ENCODE peak calls at places on chromosomes 12 and 14, in nine cellular contexts. One of them, this sample, is unnamed.

GRCh38 chr12:1851126-1851791 is 30.9 kb downstream of the LRTM2 start:
- DNase-seq in activated T-cell treated with anti-CD3 and anti-CD28 coated beads, Interleukin-2, amount 50 U/mL, for 48 hours: no peak
- DNase-seq in sciatic nerve: no peak
- DNase-seq in type B pancreatic cell: no peak
- DNase-seq in GM18507: no peak
- DNase-seq in HS-5: peak
- DNase-seq in M059J: peak
- DNase-seq in naive thymus-derived CD4-positive, alpha-beta T cell: no peak
- DNase-seq in AG08396: no peak
- DNase-seq in this sample: no peak

GRCh38 chr12:23795494-23795893 is 154.0 kb downstream of the SOX5 start:
- DNase-seq in activated T-cell treated with anti-CD3 and anti-CD28 coated beads, Interleukin-2, amount 50 U/mL, for 48 hours: no peak
- DNase-seq in GM18507: no peak
- DNase-seq in AG08396: no peak
- DNase-seq in sciatic nerve: no peak
- DNase-seq in naive thymus-derived CD4-positive, alpha-beta T cell: no peak
- DNase-seq in M059J: no peak
- DNase-seq in type B pancreatic cell: no peak
- DNase-seq in HS-5: no peak
- DNase-seq in this sample: no peak

GRCh38 chr12:54220092-54220557 is 31.3 kb upstream of the SMUG1 start:
- DNase-seq in sciatic nerve: peak
- DNase-seq in AG08396: peak
- DNase-seq in activated T-cell treated with anti-CD3 and anti-CD28 coated beads, Interleukin-2, amount 50 U/mL, for 48 hours: peak
- DNase-seq in naive thymus-derived CD4-positive, alpha-beta T cell: peak
- DNase-seq in GM18507: no peak
- DNase-seq in type B pancreatic cell: no peak
- DNase-seq in HS-5: no peak
- DNase-seq in M059J: peak
- DNase-seq in this sample: peak

GRCh38 chr14:61126083-61126962 is 145.3 kb downstream of the SLC38A6 start:
- DNase-seq in M059J: no peak
- DNase-seq in activated T-cell treated with anti-CD3 and anti-CD28 coated beads, Interleukin-2, amount 50 U/mL, for 48 hours: no peak
- DNase-seq in GM18507: no peak
- DNase-seq in HS-5: no peak
- DNase-seq in type B pancreatic cell: peak
- DNase-seq in naive thymus-derived CD4-positive, alpha-beta T cell: no peak
- DNase-seq in AG08396: no peak
- DNase-seq in sciatic nerve: no peak
- DNase-seq in this sample: no peak

GRCh38 chr12:88325076-88325827 is 183.1 kb downstream of the TMTC3 start:
- DNase-seq in GM18507: no peak
- DNase-seq in type B pancreatic cell: no peak
- DNase-seq in activated T-cell treated with anti-CD3 and anti-CD28 coated beads, Interleukin-2, amount 50 U/mL, for 48 hours: no peak
- DNase-seq in HS-5: peak
- DNase-seq in M059J: peak
- DNase-seq in naive thymus-derived CD4-positive, alpha-beta T cell: no peak
- DNase-seq in sciatic nerve: no peak
- DNase-seq in AG08396: peak
- DNase-seq in this sample: no peak

GRCh38 chr14:68544150-68544892 is 248.5 kb downstream of the ZFP36L1 start:
- DNase-seq in HS-5: peak
- DNase-seq in type B pancreatic cell: no peak
- DNase-seq in naive thymus-derived CD4-positive, alpha-beta T cell: no peak
- DNase-seq in sciatic nerve: peak
- DNase-seq in activated T-cell treated with anti-CD3 and anti-CD28 coated beads, Interleukin-2, amount 50 U/mL, for 48 hours: no peak
- DNase-seq in GM18507: no peak
- DNase-seq in AG08396: peak
- DNase-seq in M059J: peak
- DNase-seq in this sample: peak

GRCh38 chr14:77004711-77005460 is 23.6 kb downstream of the IRF2BPL start:
- DNase-seq in naive thymus-derived CD4-positive, alpha-beta T cell: no peak
- DNase-seq in activated T-cell treated with anti-CD3 and anti-CD28 coated beads, Interleukin-2, amount 50 U/mL, for 48 hours: no peak
- DNase-seq in M059J: peak
- DNase-seq in HS-5: no peak
- DNase-seq in type B pancreatic cell: no peak
- DNase-seq in AG08396: no peak
- DNase-seq in sciatic nerve: no peak
- DNase-seq in GM18507: no peak
- DNase-seq in this sample: no peak

GRCh38 chr12:116797885-116798284 is 59.8 kb downstream of the RNFT2 start:
- DNase-seq in AG08396: no peak
- DNase-seq in activated T-cell treated with anti-CD3 and anti-CD28 coated beads, Interleukin-2, amount 50 U/mL, for 48 hours: no peak
- DNase-seq in HS-5: no peak
- DNase-seq in sciatic nerve: no peak
- DNase-seq in naive thymus-derived CD4-positive, alpha-beta T cell: no peak
- DNase-seq in type B pancreatic cell: no peak
- DNase-seq in M059J: no peak
- DNase-seq in GM18507: no peak
- DNase-seq in this sample: no peak

GRCh38 chr12:69239286-69239921 is at the start of gene CPSF6:
- DNase-seq in M059J: peak
- DNase-seq in naive thymus-derived CD4-positive, alpha-beta T cell: peak
- DNase-seq in GM18507: peak
- DNase-seq in HS-5: peak
- DNase-seq in sciatic nerve: peak
- DNase-seq in type B pancreatic cell: peak
- DNase-seq in activated T-cell treated with anti-CD3 and anti-CD28 coated beads, Interleukin-2, amount 50 U/mL, for 48 hours: peak
- DNase-seq in AG08396: peak
- DNase-seq in this sample: peak

GRCh38 chr12:3998968-3999792 is 126.0 kb upstream of the PARP11 start:
- DNase-seq in GM18507: no peak
- DNase-seq in activated T-cell treated with anti-CD3 and anti-CD28 coated beads, Interleukin-2, amount 50 U/mL, for 48 hours: no peak
- DNase-seq in M059J: peak
- DNase-seq in sciatic nerve: no peak
- DNase-seq in type B pancreatic cell: no peak
- DNase-seq in naive thymus-derived CD4-positive, alpha-beta T cell: peak
- DNase-seq in HS-5: no peak
- DNase-seq in AG08396: no peak
- DNase-seq in this sample: no peak

GRCh38 chr14:25049127-25049558 is 804 bp downstream of the STXBP6 start:
- DNase-seq in type B pancreatic cell: no peak
- DNase-seq in HS-5: peak
- DNase-seq in M059J: no peak
- DNase-seq in activated T-cell treated with anti-CD3 and anti-CD28 coated beads, Interleukin-2, amount 50 U/mL, for 48 hours: no peak
- DNase-seq in GM18507: no peak
- DNase-seq in AG08396: no peak
- DNase-seq in sciatic nerve: peak
- DNase-seq in naive thymus-derived CD4-positive, alpha-beta T cell: no peak
- DNase-seq in this sample: no peak

GRCh38 chr12:57085999-57086950 is 2.6 kb upstream of the NAB2 start:
- DNase-seq in AG08396: peak
- DNase-seq in sciatic nerve: peak
- DNase-seq in HS-5: peak
- DNase-seq in M059J: peak
- DNase-seq in activated T-cell treated with anti-CD3 and anti-CD28 coated beads, Interleukin-2, amount 50 U/mL, for 48 hours: peak
- DNase-seq in GM18507: no peak
- DNase-seq in naive thymus-derived CD4-positive, alpha-beta T cell: peak
- DNase-seq in type B pancreatic cell: peak
- DNase-seq in this sample: peak

GRCh38 chr12:100213016-100213891 is 12.6 kb downstream of the ACTR6 start:
- DNase-seq in M059J: no peak
- DNase-seq in sciatic nerve: no peak
- DNase-seq in HS-5: no peak
- DNase-seq in GM18507: no peak
- DNase-seq in activated T-cell treated with anti-CD3 and anti-CD28 coated beads, Interleukin-2, amount 50 U/mL, for 48 hours: no peak
- DNase-seq in type B pancreatic cell: no peak
- DNase-seq in naive thymus-derived CD4-positive, alpha-beta T cell: no peak
- DNase-seq in AG08396: no peak
- DNase-seq in this sample: no peak

GRCh38 chr14:98886982-98887381 is 385.0 kb downstream of the BCL11B start:
- DNase-seq in type B pancreatic cell: no peak
- DNase-seq in sciatic nerve: no peak
- DNase-seq in activated T-cell treated with anti-CD3 and anti-CD28 coated beads, Interleukin-2, amount 50 U/mL, for 48 hours: no peak
- DNase-seq in HS-5: no peak
- DNase-seq in AG08396: no peak
- DNase-seq in GM18507: no peak
- DNase-seq in naive thymus-derived CD4-positive, alpha-beta T cell: no peak
- DNase-seq in M059J: no peak
- DNase-seq in this sample: no peak

GRCh38 chr12:112270673-112271072 is 111.6 kb downstream of the HECTD4 start:
- DNase-seq in activated T-cell treated with anti-CD3 and anti-CD28 coated beads, Interleukin-2, amount 50 U/mL, for 48 hours: no peak
- DNase-seq in type B pancreatic cell: no peak
- DNase-seq in M059J: no peak
- DNase-seq in HS-5: no peak
- DNase-seq in AG08396: no peak
- DNase-seq in GM18507: no peak
- DNase-seq in sciatic nerve: no peak
- DNase-seq in naive thymus-derived CD4-positive, alpha-beta T cell: no peak
- DNase-seq in this sample: no peak

GRCh38 chr12:53676715-53677611 is 1.1 kb upstream of the ATP5MC2 start:
- DNase-seq in AG08396: peak
- DNase-seq in GM18507: no peak
- DNase-seq in type B pancreatic cell: no peak
- DNase-seq in sciatic nerve: peak
- DNase-seq in HS-5: no peak
- DNase-seq in M059J: no peak
- DNase-seq in activated T-cell treated with anti-CD3 and anti-CD28 coated beads, Interleukin-2, amount 50 U/mL, for 48 hours: peak
- DNase-seq in naive thymus-derived CD4-positive, alpha-beta T cell: no peak
- DNase-seq in this sample: peak

GRCh38 chr14:77903233-77903632 is 103.3 kb downstream of the ADCK1 start:
- DNase-seq in naive thymus-derived CD4-positive, alpha-beta T cell: no peak
- DNase-seq in M059J: no peak
- DNase-seq in type B pancreatic cell: no peak
- DNase-seq in sciatic nerve: no peak
- DNase-seq in HS-5: no peak
- DNase-seq in AG08396: no peak
- DNase-seq in activated T-cell treated with anti-CD3 and anti-CD28 coated beads, Interleukin-2, amount 50 U/mL, for 48 hours: no peak
- DNase-seq in GM18507: no peak
- DNase-seq in this sample: no peak

GRCh38 chr14:89374908-89375307 is 42.1 kb downstream of the FOXN3 start:
- DNase-seq in AG08396: no peak
- DNase-seq in M059J: no peak
- DNase-seq in HS-5: no peak
- DNase-seq in GM18507: no peak
- DNase-seq in sciatic nerve: no peak
- DNase-seq in type B pancreatic cell: no peak
- DNase-seq in naive thymus-derived CD4-positive, alpha-beta T cell: no peak
- DNase-seq in activated T-cell treated with anti-CD3 and anti-CD28 coated beads, Interleukin-2, amount 50 U/mL, for 48 hours: no peak
- DNase-seq in this sample: no peak

GRCh38 chr12:132389066-132389465 is 59.7 kb upstream of the GALNT9 start:
- DNase-seq in HS-5: no peak
- DNase-seq in type B pancreatic cell: no peak
- DNase-seq in sciatic nerve: peak
- DNase-seq in activated T-cell treated with anti-CD3 and anti-CD28 coated beads, Interleukin-2, amount 50 U/mL, for 48 hours: no peak
- DNase-seq in AG08396: no peak
- DNase-seq in GM18507: no peak
- DNase-seq in naive thymus-derived CD4-positive, alpha-beta T cell: no peak
- DNase-seq in M059J: no peak
- DNase-seq in this sample: no peak

GRCh38 chr12:130017571-130018449 is 114.0 kb upstream of the TMEM132D start:
- DNase-seq in AG08396: no peak
- DNase-seq in type B pancreatic cell: no peak
- DNase-seq in GM18507: no peak
- DNase-seq in naive thymus-derived CD4-positive, alpha-beta T cell: no peak
- DNase-seq in activated T-cell treated with anti-CD3 and anti-CD28 coated beads, Interleukin-2, amount 50 U/mL, for 48 hours: no peak
- DNase-seq in HS-5: no peak
- DNase-seq in M059J: peak
- DNase-seq in sciatic nerve: peak
- DNase-seq in this sample: no peak

GRCh38 chr14:81561084-81561775 is 27.6 kb upstream of the SEL1L start:
- DNase-seq in HS-5: no peak
- DNase-seq in naive thymus-derived CD4-positive, alpha-beta T cell: no peak
- DNase-seq in GM18507: no peak
- DNase-seq in type B pancreatic cell: no peak
- DNase-seq in sciatic nerve: no peak
- DNase-seq in M059J: no peak
- DNase-seq in activated T-cell treated with anti-CD3 and anti-CD28 coated beads, Interleukin-2, amount 50 U/mL, for 48 hours: no peak
- DNase-seq in AG08396: no peak
- DNase-seq in this sample: no peak

GRCh38 chr14:105891221-105891602 is 364.8 kb downstream of the TMEM121 start:
- DNase-seq in AG08396: no peak
- DNase-seq in GM18507: no peak
- DNase-seq in activated T-cell treated with anti-CD3 and anti-CD28 coated beads, Interleukin-2, amount 50 U/mL, for 48 hours: no peak
- DNase-seq in type B pancreatic cell: peak
- DNase-seq in naive thymus-derived CD4-positive, alpha-beta T cell: no peak
- DNase-seq in HS-5: no peak
- DNase-seq in sciatic nerve: no peak
- DNase-seq in M059J: no peak
- DNase-seq in this sample: no peak

GRCh38 chr14:34030864-34031263 is 80.0 kb upstream of the EGLN3 start:
- DNase-seq in sciatic nerve: peak
- DNase-seq in activated T-cell treated with anti-CD3 and anti-CD28 coated beads, Interleukin-2, amount 50 U/mL, for 48 hours: no peak
- DNase-seq in M059J: no peak
- DNase-seq in type B pancreatic cell: no peak
- DNase-seq in GM18507: no peak
- DNase-seq in naive thymus-derived CD4-positive, alpha-beta T cell: no peak
- DNase-seq in AG08396: no peak
- DNase-seq in HS-5: no peak
- DNase-seq in this sample: no peak

GRCh38 chr12:90390947-90391346 is 564.0 kb downstream of the CCER1 start:
- DNase-seq in type B pancreatic cell: no peak
- DNase-seq in HS-5: no peak
- DNase-seq in naive thymus-derived CD4-positive, alpha-beta T cell: no peak
- DNase-seq in M059J: no peak
- DNase-seq in AG08396: no peak
- DNase-seq in GM18507: no peak
- DNase-seq in sciatic nerve: no peak
- DNase-seq in activated T-cell treated with anti-CD3 and anti-CD28 coated beads, Interleukin-2, amount 50 U/mL, for 48 hours: no peak
- DNase-seq in this sample: no peak

GRCh38 chr12:15152864-15153263 is 68.4 kb downstream of the RERG start:
- DNase-seq in naive thymus-derived CD4-positive, alpha-beta T cell: no peak
- DNase-seq in AG08396: no peak
- DNase-seq in GM18507: no peak
- DNase-seq in type B pancreatic cell: no peak
- DNase-seq in sciatic nerve: no peak
- DNase-seq in M059J: peak
- DNase-seq in activated T-cell treated with anti-CD3 and anti-CD28 coated beads, Interleukin-2, amount 50 U/mL, for 48 hours: no peak
- DNase-seq in HS-5: no peak
- DNase-seq in this sample: no peak

GRCh38 chr14:68369289-68369925 is 423.5 kb downstream of the ZFP36L1 start:
- DNase-seq in M059J: no peak
- DNase-seq in GM18507: no peak
- DNase-seq in naive thymus-derived CD4-positive, alpha-beta T cell: no peak
- DNase-seq in HS-5: no peak
- DNase-seq in activated T-cell treated with anti-CD3 and anti-CD28 coated beads, Interleukin-2, amount 50 U/mL, for 48 hours: no peak
- DNase-seq in AG08396: no peak
- DNase-seq in type B pancreatic cell: no peak
- DNase-seq in sciatic nerve: no peak
- DNase-seq in this sample: no peak

GRCh38 chr14:74364271-74364880 is 16.1 kb downstream of the VRTN start:
- DNase-seq in M059J: no peak
- DNase-seq in AG08396: no peak
- DNase-seq in GM18507: no peak
- DNase-seq in HS-5: no peak
- DNase-seq in sciatic nerve: no peak
- DNase-seq in activated T-cell treated with anti-CD3 and anti-CD28 coated beads, Interleukin-2, amount 50 U/mL, for 48 hours: no peak
- DNase-seq in naive thymus-derived CD4-positive, alpha-beta T cell: no peak
- DNase-seq in type B pancreatic cell: no peak
- DNase-seq in this sample: no peak

GRCh38 chr12:6444031-6444430 is 724 bp upstream of the CD27 start:
- DNase-seq in M059J: no peak
- DNase-seq in GM18507: no peak
- DNase-seq in activated T-cell treated with anti-CD3 and anti-CD28 coated beads, Interleukin-2, amount 50 U/mL, for 48 hours: peak
- DNase-seq in type B pancreatic cell: no peak
- DNase-seq in sciatic nerve: peak
- DNase-seq in HS-5: no peak
- DNase-seq in AG08396: no peak
- DNase-seq in naive thymus-derived CD4-positive, alpha-beta T cell: no peak
- DNase-seq in this sample: no peak

GRCh38 chr12:80186727-80187217 is 87.4 kb downstream of the OTOGL start:
- DNase-seq in HS-5: peak
- DNase-seq in activated T-cell treated with anti-CD3 and anti-CD28 coated beads, Interleukin-2, amount 50 U/mL, for 48 hours: no peak
- DNase-seq in type B pancreatic cell: no peak
- DNase-seq in GM18507: no peak
- DNase-seq in M059J: peak
- DNase-seq in AG08396: peak
- DNase-seq in sciatic nerve: no peak
- DNase-seq in naive thymus-derived CD4-positive, alpha-beta T cell: peak
- DNase-seq in this sample: no peak

GRCh38 chr14:55399912-55400311 is 11.7 kb downstream of the ATG14 start:
- DNase-seq in sciatic nerve: no peak
- DNase-seq in GM18507: no peak
- DNase-seq in AG08396: no peak
- DNase-seq in activated T-cell treated with anti-CD3 and anti-CD28 coated beads, Interleukin-2, amount 50 U/mL, for 48 hours: no peak
- DNase-seq in type B pancreatic cell: no peak
- DNase-seq in M059J: peak
- DNase-seq in naive thymus-derived CD4-positive, alpha-beta T cell: no peak
- DNase-seq in HS-5: no peak
- DNase-seq in this sample: no peak

GRCh38 chr14:37246427-37246829 is 48.7 kb downstream of the MIPOL1 start:
- DNase-seq in sciatic nerve: no peak
- DNase-seq in activated T-cell treated with anti-CD3 and anti-CD28 coated beads, Interleukin-2, amount 50 U/mL, for 48 hours: no peak
- DNase-seq in AG08396: peak
- DNase-seq in HS-5: no peak
- DNase-seq in M059J: peak
- DNase-seq in naive thymus-derived CD4-positive, alpha-beta T cell: no peak
- DNase-seq in type B pancreatic cell: no peak
- DNase-seq in GM18507: no peak
- DNase-seq in this sample: no peak

This sample was measured in ecto neural progenitor cell.